ENCODE peak calls at places on chromosomes 1 and 21, in six cellular contexts. R, I, B, K, P and Y are unnamed samples.
A peak's percentile ranks its signal among the peaks of the same experiment; 100 is the strongest.

GRCh38 chr1:215087603-215088002 is 5.1 kb downstream of the KCNK2 start:
- DNase-seq in P (no peak), B (no peak), R (no peak), K (no peak), I (no peak), Y (no peak)

GRCh38 chr21:15224346-15225086 is 159.7 kb upstream of the NRIP1 start:
- DNase-seq in K (no peak), R (no peak), P (peak; percentile 5), B (no peak), I (peak; percentile 95), Y (peak; percentile 61)

GRCh38 chr1:6386371-6386949 is 7.1 kb downstream of the ACOT7 start:
- DNase-seq in R (no peak), I (peak; percentile 67), B (no peak), K (no peak), P (no peak), Y (no peak)

GRCh38 chr21:25791321-25791720 is 56.5 kb downstream of the GABPA start:
- DNase-seq in B (no peak), P (no peak), I (no peak), R (no peak), K (no peak), Y (no peak)

GRCh38 chr1:171142451-171143121 is 42.5 kb upstream of the FMO2 start:
- DNase-seq in I (peak; percentile 72), R (no peak), K (no peak), P (peak; percentile 84), B (no peak), Y (peak; percentile 67)

GRCh38 chr1:228937851-228938247 is 202.6 kb downstream of the RHOU start:
- DNase-seq in B (no peak), I (no peak), R (no peak), K (no peak), P (no peak), Y (no peak)

GRCh38 chr1:197320991-197321531 is 53.0 kb downstream of the CRB1 start:
- DNase-seq in I (peak; percentile 38), R (no peak), B (no peak), K (no peak), P (no peak), Y (no peak)

GRCh38 chr1:107817909-107818308 is 147.1 kb downstream of the VAV3 start:
- DNase-seq in K (no peak), B (no peak), I (no peak), R (no peak), P (no peak), Y (no peak)

GRCh38 chr1:100440075-100440809 is 87.9 kb downstream of the CDC14A start:
- DNase-seq in I (no peak), K (peak; percentile 67), B (no peak), R (peak; percentile 10), P (no peak), Y (no peak)

GRCh38 chr21:45019887-45020537 is 54.4 kb upstream of the ADARB1 start:
- DNase-seq in R (no peak), K (no peak), P (no peak), B (no peak), I (no peak), Y (no peak)

GRCh38 chr1:63611231-63611630 is 18.0 kb downstream of the PGM1 start:
- DNase-seq in K (no peak), R (no peak), I (peak; percentile 39), B (no peak), P (no peak), Y (no peak)

GRCh38 chr21:8992731-8993174 is 1528.6 kb upstream of the TPTE start:
- DNase-seq in I (no peak), K (no peak), P (no peak), B (peak; percentile 34), R (no peak), Y (no peak)

GRCh38 chr21:35206141-35207125 is 157.3 kb upstream of the RUNX1 start:
- DNase-seq in K (no peak), B (peak; percentile 55), R (peak; percentile 23), P (no peak), I (peak; percentile 51), Y (no peak)

GRCh38 chr1:45567911-45568310 is 15.9 kb upstream of the NASP start:
- DNase-seq in R (no peak), I (no peak), K (no peak), B (no peak), P (no peak), Y (no peak)

GRCh38 chr1:95263400-95263799 is 29.4 kb downstream of the RWDD3 start:
- DNase-seq in R (no peak), I (no peak), B (no peak), P (no peak), K (no peak), Y (no peak)

DNA sequence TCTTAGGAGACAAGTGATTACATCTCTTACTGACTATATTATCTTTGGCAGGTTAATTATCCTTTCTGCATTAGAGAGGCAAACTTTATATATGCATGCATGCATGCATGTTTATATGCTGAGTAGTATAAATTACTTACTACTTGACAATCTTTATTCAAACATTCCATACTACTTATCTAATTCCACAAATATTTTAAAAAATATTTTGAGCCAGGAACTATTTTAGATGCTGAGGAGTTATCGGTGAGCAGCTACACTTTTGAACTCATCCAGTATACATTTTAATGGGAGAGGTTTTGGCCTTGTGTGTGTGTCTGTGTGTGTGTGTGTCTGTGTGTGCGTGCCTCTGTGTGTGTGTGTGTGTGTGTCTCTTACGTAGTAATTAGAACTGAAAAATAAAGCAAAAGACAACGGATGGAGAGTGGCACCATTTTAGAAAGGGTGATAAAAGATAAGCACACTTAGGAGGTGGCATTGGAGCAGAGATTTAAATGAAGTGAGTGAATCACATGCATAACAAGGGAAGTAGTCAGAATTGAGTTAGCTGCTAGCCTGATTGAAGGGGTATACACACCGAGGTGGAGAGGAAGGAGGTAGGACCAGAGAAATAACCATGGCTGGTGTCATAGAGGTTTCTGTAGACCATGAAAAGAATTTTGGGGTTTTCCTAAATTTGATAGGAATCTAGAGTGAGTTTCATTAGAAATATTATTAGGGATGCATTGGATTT is 1488.4 kb downstream of the MRPL39 start:
- DNase-seq in P (no peak), B (no peak), R (no peak), I (no peak), K (no peak), Y (no peak)
- TF ChIP-seq CTCF in P (no peak), B (no peak), R (no peak), I (no peak), K (no peak), Y (no peak)

GRCh38 chr21:32712043-32712442 is 15.8 kb downstream of the SYNJ1 start:
- DNase-seq in I (no peak), R (no peak), K (no peak), B (no peak), P (no peak), Y (no peak)

GRCh38 chr21:32712641-32713040 is 15.2 kb downstream of the SYNJ1 start:
- DNase-seq in P (no peak), I (no peak), R (no peak), B (no peak), K (no peak), Y (no peak)

GRCh38 chr21:32710987-32711386 is 16.8 kb downstream of the SYNJ1 start:
- DNase-seq in P (no peak), B (no peak), R (no peak), I (no peak), K (no peak), Y (no peak)

GRCh38 chr21:32708069-32708468 is 19.7 kb downstream of the SYNJ1 start:
- DNase-seq in I (no peak), P (no peak), B (no peak), R (no peak), K (no peak), Y (no peak)

DNA sequence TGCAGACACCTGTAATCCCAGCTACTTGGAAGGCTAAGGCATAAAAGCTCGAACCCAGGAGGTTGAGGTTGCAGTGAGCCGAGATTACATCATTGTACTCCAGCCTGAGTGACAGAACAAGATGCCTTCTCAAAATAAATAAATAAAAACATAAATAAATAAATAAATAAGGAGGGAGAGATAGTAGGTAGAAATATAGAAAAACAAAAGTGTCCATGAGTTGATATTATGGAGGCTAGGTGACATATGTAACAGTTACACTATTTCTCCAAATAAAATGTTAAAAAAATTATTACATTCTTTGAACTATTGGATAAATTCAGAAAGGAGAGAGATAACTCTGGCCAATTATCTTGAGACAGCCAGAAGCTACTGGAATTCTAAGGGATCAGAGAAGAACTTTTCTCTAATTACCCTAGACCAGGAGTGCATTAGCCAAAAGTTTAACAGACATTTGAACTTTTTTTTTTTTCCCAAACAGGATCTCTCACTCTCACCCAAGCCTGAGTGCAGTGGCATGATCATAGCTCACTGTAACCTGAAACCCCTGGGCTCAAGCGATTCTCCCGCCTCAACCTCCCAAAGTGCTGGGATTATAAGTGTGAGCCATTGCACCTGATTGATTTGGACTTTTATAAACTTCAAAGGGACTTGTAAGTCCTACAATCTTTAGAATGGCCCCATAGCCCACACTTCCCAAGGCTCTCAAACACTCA is 17.6 kb downstream of the SYNJ1 start:
- DNase-seq in K (no peak), B (no peak), R (peak; percentile 17), P (no peak), I (no peak), Y (no peak)
- TF ChIP-seq CTCF in K (no peak), B (no peak), R (no peak), P (no peak), I (no peak), Y (no peak)

DNA sequence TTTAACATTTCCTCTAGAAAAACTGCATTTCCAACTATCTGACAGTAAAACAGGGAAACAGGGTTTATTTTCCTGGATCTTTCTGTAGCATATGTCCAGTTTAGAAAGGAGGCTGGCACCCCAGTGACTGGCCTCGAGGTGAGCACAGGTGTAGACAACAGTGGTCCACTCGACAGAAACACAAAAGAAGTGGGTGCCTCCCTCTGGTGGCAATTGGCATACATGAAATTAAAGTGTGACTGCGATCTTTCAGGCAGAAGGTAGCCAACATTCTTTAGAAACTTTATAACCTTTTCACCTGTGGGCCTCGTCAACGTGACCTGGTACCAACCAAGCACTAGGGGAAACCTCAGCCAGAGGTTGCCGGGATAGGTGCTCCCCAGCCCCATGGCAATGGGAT is 44.0 kb downstream of the PCP4 start:
- DNase-seq in I (no peak), K (no peak), B (no peak), P (no peak), R (no peak), Y (no peak)
- TF ChIP-seq CTCF in I (no peak), K (no peak), B (peak; percentile 57), P (no peak), R (peak; percentile 23), Y (no peak)

GRCh38 chr1:25690396-25690956 is 73.9 kb downstream of the MAN1C1 start:
- DNase-seq in R (no peak), I (no peak), B (no peak), P (no peak), K (no peak), Y (no peak)

GRCh38 chr1:25691211-25691610 is 74.6 kb downstream of the MAN1C1 start:
- DNase-seq in K (no peak), R (no peak), I (no peak), P (no peak), B (no peak), Y (no peak)

GRCh38 chr1:25694167-25694566 is 77.6 kb downstream of the MAN1C1 start:
- DNase-seq in K (no peak), I (no peak), P (no peak), B (peak; percentile 11), R (no peak), Y (no peak)

GRCh38 chr1:25694591-25695007 is 78.0 kb downstream of the MAN1C1 start:
- DNase-seq in K (no peak), I (no peak), P (no peak), B (peak; percentile 27), R (no peak), Y (no peak)

DNA sequence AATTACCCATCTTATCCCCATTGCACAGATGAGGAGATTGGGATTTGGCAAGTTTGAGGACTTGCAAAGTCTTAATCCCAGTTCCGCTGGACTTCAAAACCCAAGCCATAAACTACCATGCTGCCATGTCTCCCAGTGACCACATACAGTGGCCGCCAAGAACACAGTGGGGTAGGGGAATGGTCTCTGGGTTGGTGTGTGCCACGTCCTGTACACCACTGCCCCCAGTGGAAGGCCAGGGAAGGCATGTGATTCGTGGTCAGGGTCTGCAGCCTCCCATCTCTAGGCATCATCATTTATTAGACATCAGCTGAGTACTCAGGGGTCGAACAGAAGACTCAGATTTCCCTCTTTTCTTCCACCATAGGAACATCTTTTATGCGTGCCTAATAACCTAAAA is 76.0 kb downstream of the MAN1C1 start:
- DNase-seq in R (peak; percentile 62), P (no peak), K (no peak), B (peak; percentile 68), I (no peak), Y (no peak)
- TF ChIP-seq CTCF in R (peak; percentile 61), P (peak; percentile 54), K (peak; percentile 16), B (peak; percentile 74), I (peak; percentile 13), Y (peak; percentile 26)